ENCODE peak calls at places on chromosomes 16 and 17, in four cellular contexts. A is stimulated activated CD8-positive, alpha-beta memory T cell treated with anti-CD3 and anti-CD28 coated beads, Interleukin-2, amount 100 ng/mL, for 48 hours; H is brain pericyte; I is RWPE1. V is an unnamed sample.

GRCh38 chr17:31452101-31452500 is 60.6 kb downstream of the RAB11FIP4 start:
- DNase-seq in I (peak), H (no peak), A (no peak), V (no peak)

GRCh38 chr17:16294560-16294959 is 58.7 kb downstream of the CENPV start:
- DNase-seq in A (no peak), H (no peak), I (no peak), V (no peak)

GRCh38 chr16:50165473-50165872 is 12.4 kb downstream of the TENT4B start:
- DNase-seq in A (no peak), I (no peak), H (no peak), V (no peak)

GRCh38 chr16:76931186-76931585 is 259.8 kb upstream of the MON1B start:
- DNase-seq in I (no peak), H (no peak), A (no peak), V (no peak)

GRCh38 chr16:2437032-2437790 is 8.0 kb downstream of the CCNF start:
- DNase-seq in I (no peak), H (no peak), A (no peak), V (no peak)

GRCh38 chr17:27526603-27527002 is 70.4 kb downstream of the KSR1 start:
- DNase-seq in I (no peak), H (no peak), A (peak), V (no peak)

GRCh38 chr17:57278740-57279387 is 22.5 kb downstream of the MSI2 start:
- DNase-seq in A (no peak), I (no peak), H (no peak), V (no peak)

GRCh38 chr16:86905302-86905701 is 327.0 kb downstream of the FOXL1 start:
- DNase-seq in I (no peak), H (no peak), A (no peak), V (no peak)

GRCh38 chr16:25065899-25066298 is 45.6 kb upstream of the LCMT1 start:
- DNase-seq in A (no peak), I (no peak), H (no peak), V (no peak)

GRCh38 chr16:8310356-8310755 is 280.0 kb downstream of the TMEM114 start:
- DNase-seq in A (no peak), H (no peak), I (no peak), V (no peak)

GRCh38 chr17:67421869-67422273 is 44.8 kb downstream of the PITPNC1 start:
- DNase-seq in H (no peak), A (no peak), I (peak), V (no peak)

GRCh38 chr16:77556203-77556602 is 121.4 kb upstream of the ADAMTS18 start:
- DNase-seq in H (no peak), A (no peak), I (no peak), V (no peak)

GRCh38 chr17:81160306-81160705 is 5.0 kb upstream of the PVALEF start:
- DNase-seq in A (no peak), H (no peak), I (no peak), V (no peak)

GRCh38 chr16:64051826-64052225 is 1070.0 kb downstream of the CDH11 start:
- DNase-seq in H (no peak), I (no peak), A (no peak), V (no peak)

GRCh38 chr16:12526521-12526920 is 277.2 kb downstream of the CPPED1 start:
- DNase-seq in H (no peak), A (no peak), I (no peak), V (no peak)

GRCh38 chr16:48575471-48576050 is 34.4 kb downstream of the N4BP1 start:
- DNase-seq in H (no peak), I (no peak), A (no peak), V (no peak)

GRCh38 chr17:47702391-47702995 is 8.5 kb downstream of the TBKBP1 start:
- DNase-seq in I (no peak), H (no peak), A (no peak), V (no peak)

GRCh38 chr17:64938925-64939474 is 19.7 kb upstream of the LRRC37A3 start:
- DNase-seq in H (no peak), A (peak), I (no peak), V (no peak)

GRCh38 chr17:20184977-20185619 is 175.9 kb downstream of the SPECC1 start:
- DNase-seq in H (no peak), A (no peak), I (no peak), V (no peak)

GRCh38 chr17:29136998-29137730 is 43.0 kb downstream of the MYO18A start:
- DNase-seq in H (no peak), A (no peak), I (no peak), V (no peak)

GRCh38 chr16:1771072-1771863 is at the start of gene NME3:
- DNase-seq in I (peak), A (peak), H (no peak), V (no peak)

V was measured in smooth muscle cell of the brain vasculature.